ENCODE peak calls at places on chromosomes 12 and 14, in ten cellular contexts. B is mammary epithelial cell; R is PC-3; M is neural progenitor cell; Y is Karpas-422; F is testis; V is CD4-positive, alpha-beta memory T cell; U is uterus; K is aorta; L is heart left ventricle. P is an unnamed sample. For H3K4me1, the result is how much of the 10 kb centered on the place peaks cover.

GRCh38 chr14:97978336-97978735 is 1181.2 kb downstream of the VRK1 start:
- DNase-seq in B (peak), R (peak), M (peak), Y (no peak), F (peak), V (peak), U (peak), K (peak), L (peak), P (peak)

GRCh38 chr14:72801381-72801812 is 92.5 kb downstream of the DPF3 start:
- DNase-seq in B (peak), R (peak), M (no peak), Y (no peak), F (no peak), V (no peak), U (no peak), K (no peak), L (no peak), P (peak)

GRCh38 chr14:105388110-105388951 is 10.0 kb upstream of the TEX22 start:
- DNase-seq in B (no peak), R (no peak), M (no peak), Y (no peak), F (no peak), V (no peak), U (no peak), K (peak), L (no peak), P (no peak)

GRCh38 chr12:29168000-29168399 is 18.9 kb downstream of the FAR2 start:
- DNase-seq in B (no peak), R (no peak), M (no peak), Y (no peak), F (no peak), V (no peak), U (no peak), K (no peak), L (no peak), P (no peak)

GRCh38 chr12:89856431-89856830 is 147.8 kb upstream of the ATP2B1 start:
- DNase-seq in B (peak), R (peak), M (no peak), Y (peak), F (no peak), V (no peak), U (no peak), K (no peak), L (no peak), P (peak)

GRCh38 chr12:4154672-4155225 is 118.8 kb upstream of the CCND2 start:
- DNase-seq in B (no peak), R (no peak), M (no peak), Y (no peak), F (no peak), V (no peak), U (no peak), K (no peak), L (no peak), P (no peak)

GRCh38 chr14:51871846-51872245 is 11.4 kb downstream of the GNG2 start:
- DNase-seq in B (no peak), R (no peak), M (no peak), Y (peak), F (no peak), V (no peak), U (no peak), K (no peak), L (no peak), P (no peak)

GRCh38 chr14:26319139-26319864 is 278.5 kb downstream of the NOVA1 start:
- DNase-seq in B (no peak), R (peak), M (no peak), Y (no peak), F (no peak), V (no peak), U (no peak), K (no peak), L (no peak), P (no peak)

GRCh38 chr14:24127673-24128072 is 2.8 kb upstream of the FITM1 start:
- DNase-seq in B (no peak), R (no peak), M (no peak), Y (no peak), F (no peak), V (no peak), U (no peak), K (no peak), L (no peak), P (no peak)

GRCh38 chr14:103169954-103170353 is 46.7 kb downstream of the TNFAIP2 start:
- DNase-seq in B (no peak), R (no peak), M (no peak), Y (no peak), F (no peak), V (no peak), U (no peak), K (no peak), L (no peak), P (no peak)

GRCh38 chr14:58808828-58809227 is 171.1 kb downstream of the DACT1 start:
- DNase-seq in B (no peak), R (peak), M (no peak), Y (no peak), F (peak), V (no peak), U (no peak), K (no peak), L (no peak), P (no peak)

GRCh38 chr12:34033628-34034296 is 11.5 kb downstream of the ALG10 start:
- DNase-seq in B (no peak), R (peak), M (peak), Y (peak), F (no peak), V (peak), U (no peak), K (no peak), L (no peak), P (peak)

GRCh38 chr14:77212097-77212873 is 30.7 kb downstream of the TMEM63C start:
- DNase-seq in B (no peak), R (no peak), M (no peak), Y (no peak), F (no peak), V (no peak), U (no peak), K (no peak), L (no peak), P (no peak)

GRCh38 chr12:30358113-30358512 is 337.6 kb downstream of the IPO8 start:
- DNase-seq in B (no peak), R (no peak), M (peak), Y (no peak), F (no peak), V (no peak), U (no peak), K (no peak), L (peak), P (no peak)

GRCh38 chr14:23636317-23637211 is at the start of gene DHRS2:
- DNase-seq in B (no peak), R (peak), M (no peak), Y (peak), F (no peak), V (no peak), U (no peak), K (no peak), L (no peak), P (no peak)

GRCh38 chr12:103783744-103784664 is 57.0 kb downstream of the NT5DC3 start:
- DNase-seq in B (peak), R (peak), M (no peak), Y (no peak), F (no peak), V (no peak), U (no peak), K (no peak), L (no peak), P (peak)

GRCh38 chr12:78863482-78864427 is 819 bp upstream of the SYT1 start:
- DNase-seq in B (peak), R (peak), M (peak), Y (no peak), F (peak), V (no peak), U (peak), K (peak), L (no peak), P (peak)

DNA sequence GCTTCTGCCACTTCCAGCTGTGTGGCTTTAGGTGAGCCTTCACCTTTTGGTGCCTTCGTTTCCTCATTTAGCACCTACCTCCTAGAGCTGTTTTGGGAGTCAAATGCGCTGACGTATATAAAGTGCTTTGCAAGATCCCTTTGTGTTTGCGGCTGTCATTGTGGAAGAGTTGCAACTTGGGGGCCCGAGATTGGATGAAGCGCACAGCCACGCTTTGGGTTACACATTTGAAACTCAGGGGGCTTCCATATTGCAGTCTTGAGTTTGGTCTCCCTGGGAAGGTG is 631 bp upstream of the ARL6IP4 start:
- DNase-seq in B (peak), R (no peak), M (peak), Y (peak), F (no peak), V (no peak), U (no peak), K (no peak), L (no peak), P (no peak)
- H3K4me1 ChIP-seq in B (under half), R (under half), M (under half), Y (under half), F (half or more), V (half or more), U (under half), K (under half), L (under half), P (under half)

DNA sequence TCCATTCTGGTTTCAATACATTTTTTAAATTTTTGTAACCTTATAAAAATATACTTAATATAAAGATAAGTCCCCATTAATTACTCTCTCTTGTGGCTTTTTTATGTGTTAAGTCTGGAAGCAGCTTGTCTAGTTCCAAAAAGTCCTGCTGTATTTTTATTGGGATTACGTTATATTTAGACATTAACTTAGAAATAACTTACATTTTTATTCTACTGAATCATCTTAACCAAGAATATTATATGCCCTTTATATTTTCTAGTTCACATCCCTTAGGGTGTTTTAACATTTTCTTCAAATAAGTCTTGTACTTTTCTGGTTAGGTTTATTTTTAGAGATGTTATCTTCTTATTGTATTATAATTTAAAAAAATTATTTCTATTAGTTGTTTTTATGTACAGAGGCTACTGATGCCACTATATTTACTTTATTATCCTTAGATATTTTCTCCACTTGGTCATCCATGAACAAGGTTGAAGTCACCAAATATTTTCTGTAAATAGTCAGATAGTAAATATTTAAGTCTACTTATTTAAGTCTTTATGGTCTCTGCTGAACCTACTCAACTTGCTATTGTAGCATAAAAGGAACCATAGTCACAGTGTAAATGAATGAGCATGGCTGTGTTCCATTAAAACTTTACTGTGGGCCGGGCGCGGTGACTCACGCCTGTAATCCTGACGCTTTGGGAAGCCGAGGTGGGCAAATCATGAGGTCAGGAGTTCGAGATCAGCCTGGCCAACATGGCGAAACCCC is 132.4 kb upstream of the NEDD1 start:
- DNase-seq in B (no peak), R (peak), M (no peak), Y (no peak), F (no peak), V (no peak), U (no peak), K (no peak), L (no peak), P (no peak)
- H3K27ac ChIP-seq in B (no peak), R (peak), M (no peak), Y (no peak), F (no peak), V (no peak), U (no peak), K (no peak), L (no peak), P (no peak)

DNA sequence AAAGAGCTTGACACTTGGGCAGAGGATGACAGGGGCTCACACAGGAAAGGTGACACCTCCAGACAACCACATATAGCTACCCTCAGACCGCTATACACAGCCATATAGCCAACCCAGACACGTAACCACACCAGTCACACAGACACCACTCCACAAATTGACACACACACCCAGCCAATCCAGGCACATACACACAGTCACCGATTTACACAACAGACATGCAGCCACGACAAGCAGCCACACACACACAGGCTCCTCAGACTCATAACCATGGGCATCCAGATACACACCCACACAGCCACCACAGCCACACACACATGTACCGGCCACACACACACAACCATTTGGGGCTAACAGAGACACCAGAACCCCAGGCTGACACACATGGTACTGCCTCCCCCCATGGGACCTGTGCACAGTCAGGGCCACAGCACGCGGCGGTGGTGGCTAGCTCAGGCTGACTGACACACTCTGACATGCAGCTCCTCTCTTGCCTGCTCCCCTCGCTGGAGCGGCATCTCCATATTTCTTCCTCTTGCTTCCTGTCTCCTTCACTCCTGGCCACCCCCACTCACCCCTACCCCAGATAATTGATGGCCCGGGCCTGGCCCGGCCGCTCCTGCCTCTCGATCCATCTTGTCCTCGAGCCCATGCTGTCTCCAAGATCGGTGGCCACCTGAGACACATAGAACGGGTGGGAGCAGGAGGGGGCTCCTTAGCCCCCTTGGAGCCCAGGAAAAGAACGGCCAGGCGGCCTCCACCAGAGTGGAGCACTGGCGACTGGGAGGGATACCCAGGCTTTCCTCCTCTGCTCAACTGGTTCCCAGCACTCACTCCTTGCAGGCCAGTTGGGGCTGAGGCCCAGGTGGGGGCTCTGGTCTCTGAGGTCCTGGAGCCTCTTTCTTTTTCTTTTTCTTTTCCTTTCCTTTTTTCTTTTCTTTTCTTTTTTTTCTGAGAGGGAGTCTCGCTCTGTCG is 6.0 kb upstream of the SHMT2 start:
- DNase-seq in B (no peak), R (no peak), M (no peak), Y (no peak), F (no peak), V (no peak), U (no peak), K (no peak), L (no peak), P (no peak)
- H3K4me1 ChIP-seq in B (under half), R (under half), M (half or more), Y (under half), F (under half), V (under half), U (under half), K (under half), L (under half), P (under half)

DNA sequence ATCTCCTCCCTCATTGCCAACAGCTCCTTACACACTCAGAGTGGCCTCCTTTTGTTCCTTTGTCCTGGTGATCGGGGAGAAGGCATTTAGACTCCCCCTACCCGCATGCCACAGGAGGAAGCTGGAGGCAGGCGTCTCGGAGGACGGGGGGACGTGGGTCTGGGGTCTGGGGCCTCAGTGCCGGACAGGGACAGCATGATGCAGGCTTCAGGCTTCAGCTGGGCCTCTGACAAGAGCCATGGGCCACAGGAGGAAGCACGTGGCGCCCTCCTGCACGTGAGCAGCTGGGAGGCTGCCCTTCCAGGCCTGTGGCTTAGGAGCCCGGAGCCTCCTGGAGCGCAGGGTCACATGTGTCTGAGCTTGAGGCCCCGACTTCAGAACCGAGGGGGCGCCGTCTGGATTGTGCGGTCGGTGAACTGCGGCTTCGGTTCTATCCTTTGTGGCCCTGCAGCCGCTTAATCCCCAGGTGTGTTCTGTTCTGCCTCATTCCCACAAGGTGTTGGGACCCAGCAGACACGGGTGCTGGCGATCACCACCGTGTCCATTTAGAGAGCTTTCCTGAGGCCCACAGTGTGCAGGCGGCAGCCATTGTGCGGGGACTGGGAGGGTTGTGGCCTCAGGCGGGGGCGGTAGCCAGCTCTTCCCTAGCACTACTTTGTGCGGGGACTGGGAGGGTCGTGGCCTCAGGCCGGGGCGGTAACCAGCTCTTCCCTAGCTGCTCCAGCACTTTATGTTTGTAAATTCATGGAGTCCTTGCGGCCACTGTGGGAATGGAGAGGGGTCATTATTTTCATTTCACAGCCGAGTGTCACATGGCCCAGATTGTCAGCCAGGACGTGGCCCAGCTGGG is 150.1 kb downstream of the ADGRD1 start:
- DNase-seq in B (no peak), R (no peak), M (peak), Y (no peak), F (no peak), V (no peak), U (peak), K (no peak), L (no peak), P (no peak)
- H3K27ac ChIP-seq in B (no peak), R (no peak), M (no peak), Y (no peak), F (no peak), V (no peak), U (no peak), K (no peak), L (no peak), P (no peak)